ENCODE peak calls at places on chromosomes 3 and 15, in ten cellular contexts. N is epithelial cell of proximal tubule; G is CD8-positive, alpha-beta T cell; A is glutamatergic neuron; B is GM10248; C is epithelial cell of esophagus; R is suprapubic skin; Z is neural crest cell; E is OCI-LY7; F is astrocyte of the cerebellum. V is an unnamed sample.

GRCh38 chr3:171644681-171645080 is 165.6 kb downstream of the PLD1 start:
- DNase-seq in N (no peak), G (no peak), A (no peak), B (no peak), C (no peak), R (no peak), Z (no peak), E (no peak), F (no peak), V (no peak)

GRCh38 chr3:169818330-169818729 is 5.6 kb upstream of the LRRC34 start:
- DNase-seq in N (no peak), G (no peak), A (no peak), B (no peak), C (peak), R (no peak), Z (no peak), E (no peak), F (no peak), V (no peak)

GRCh38 chr3:179768080-179768479 is 115.2 kb downstream of the USP13 start:
- DNase-seq in N (peak), G (no peak), A (peak), B (no peak), C (peak), R (no peak), Z (peak), E (no peak), F (peak), V (no peak)

GRCh38 chr15:62753518-62754221 is 288.9 kb upstream of the TPM1 start:
- DNase-seq in N (no peak), G (no peak), A (no peak), B (no peak), C (peak), R (no peak), Z (no peak), E (no peak), F (no peak), V (no peak)

GRCh38 chr3:32794487-32795308 is 23.1 kb upstream of the TRIM71 start:
- DNase-seq in N (no peak), G (no peak), A (no peak), B (no peak), C (peak), R (no peak), Z (no peak), E (no peak), F (no peak), V (no peak)

GRCh38 chr3:94256888-94257813 is 194.3 kb downstream of the NSUN3 start:
- DNase-seq in N (no peak), G (no peak), A (no peak), B (no peak), C (no peak), R (no peak), Z (no peak), E (no peak), F (no peak), V (no peak)

GRCh38 chr15:45399381-45400212 is 21.3 kb upstream of the GATM start:
- DNase-seq in N (no peak), G (no peak), A (no peak), B (no peak), C (peak), R (no peak), Z (no peak), E (peak), F (peak), V (no peak)

GRCh38 chr3:107062787-107063186 is 314.5 kb upstream of the CCDC54 start:
- DNase-seq in N (no peak), G (no peak), A (no peak), B (no peak), C (no peak), R (no peak), Z (no peak), E (no peak), F (no peak), V (no peak)

GRCh38 chr3:150583028-150583427 is 20.1 kb upstream of the SELENOT start:
- DNase-seq in N (no peak), G (no peak), A (no peak), B (peak), C (no peak), R (no peak), Z (no peak), E (no peak), F (no peak), V (no peak)

GRCh38 chr15:74191798-74192197 is 10.8 kb downstream of the STRA6 start:
- DNase-seq in N (no peak), G (no peak), A (no peak), B (no peak), C (no peak), R (no peak), Z (no peak), E (no peak), F (no peak), V (no peak)

GRCh38 chr3:36124118-36124796 is 256.0 kb upstream of the STAC start:
- DNase-seq in N (peak), G (no peak), A (peak), B (no peak), C (peak), R (no peak), Z (peak), E (no peak), F (peak), V (no peak)
- TF ChIP-seq CTCF in N (peak), G (no peak), A (no peak), B (no peak), C (peak), R (no peak), Z (peak), E (peak), F (peak), V (peak)

GRCh38 chr15:79195802-79196201 is 86.7 kb upstream of the ANKRD34C start:
- DNase-seq in N (no peak), G (no peak), A (no peak), B (no peak), C (no peak), R (no peak), Z (no peak), E (no peak), F (no peak), V (no peak)
- TF ChIP-seq CTCF in N (no peak), G (no peak), A (peak), B (no peak), C (no peak), R (no peak), Z (no peak), E (peak), F (no peak), V (peak)

DNA sequence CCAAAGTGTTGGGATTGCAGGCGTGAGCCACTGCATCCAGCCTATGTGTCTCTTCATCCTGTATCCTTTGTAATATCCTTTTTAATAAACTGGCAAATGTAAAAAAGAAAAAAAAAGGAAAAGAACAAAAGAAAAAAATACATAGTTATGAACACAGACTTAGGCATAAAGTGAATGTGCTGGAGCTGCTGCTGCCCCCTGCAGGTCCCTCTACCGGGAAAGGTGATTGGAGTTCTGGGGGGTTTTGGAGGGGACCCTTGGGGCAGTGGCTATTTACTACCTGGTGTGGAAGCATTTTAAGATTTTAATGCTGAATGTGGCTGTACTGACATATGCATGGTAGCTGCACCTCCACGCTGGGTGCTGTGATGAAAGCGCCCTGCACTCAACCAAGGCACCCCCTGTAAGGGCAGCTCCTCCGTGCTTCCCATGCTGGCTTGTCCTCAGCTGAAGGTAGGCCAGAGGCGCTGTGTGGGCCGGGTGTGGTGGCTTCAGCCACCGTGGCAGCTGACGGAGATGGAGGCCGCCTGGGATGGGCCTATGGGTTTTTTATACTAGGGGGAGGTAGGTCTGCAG is 49.9 kb downstream of the RPLP1 start:
- DNase-seq in N (no peak), G (no peak), A (no peak), B (no peak), C (no peak), R (no peak), Z (no peak), E (no peak), F (no peak), V (no peak)
- TF ChIP-seq CTCF in N (peak), G (no peak), A (peak), B (no peak), C (no peak), R (no peak), Z (peak), E (peak), F (no peak), V (peak)

DNA sequence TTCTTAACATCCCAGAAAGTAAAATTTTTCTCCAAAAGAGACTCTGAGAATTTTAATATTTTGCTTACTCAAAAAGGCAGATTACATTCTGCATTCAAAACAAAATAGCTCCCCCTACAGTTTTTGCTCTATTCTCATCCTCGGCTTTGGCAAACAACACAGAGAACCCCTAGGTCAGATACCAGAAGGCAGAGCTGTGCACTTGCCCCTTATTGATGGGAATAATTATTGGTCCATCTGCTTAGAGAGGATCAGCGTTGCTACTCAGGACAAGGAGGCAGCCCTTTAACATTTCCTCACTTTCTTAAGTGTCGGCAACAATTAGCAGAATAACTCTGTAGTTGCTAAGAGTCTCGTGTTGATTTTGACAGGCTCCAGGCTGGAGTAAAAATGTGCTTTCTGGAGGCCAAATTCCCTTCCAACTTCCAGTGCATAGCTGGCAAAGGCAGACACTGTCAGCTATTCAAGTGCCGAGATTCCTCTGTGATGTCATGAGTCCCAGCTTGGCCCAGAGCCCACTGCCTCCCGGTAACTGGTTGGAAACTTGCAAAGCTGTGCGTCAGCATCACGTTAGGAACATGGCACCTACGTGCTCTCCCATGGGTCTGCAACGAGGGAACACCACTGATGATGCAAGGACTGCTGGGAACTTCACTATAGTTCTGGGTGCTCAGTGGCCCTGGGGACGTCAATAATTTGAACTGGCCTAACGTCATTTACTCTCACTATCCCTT is 482.7 kb upstream of the ADAMTS9 start:
- DNase-seq in N (peak), G (no peak), A (no peak), B (no peak), C (peak), R (peak), Z (no peak), E (no peak), F (peak), V (no peak)
- TF ChIP-seq CTCF in N (peak), G (no peak), A (peak), B (no peak), C (peak), R (no peak), Z (peak), E (peak), F (peak), V (peak)

DNA sequence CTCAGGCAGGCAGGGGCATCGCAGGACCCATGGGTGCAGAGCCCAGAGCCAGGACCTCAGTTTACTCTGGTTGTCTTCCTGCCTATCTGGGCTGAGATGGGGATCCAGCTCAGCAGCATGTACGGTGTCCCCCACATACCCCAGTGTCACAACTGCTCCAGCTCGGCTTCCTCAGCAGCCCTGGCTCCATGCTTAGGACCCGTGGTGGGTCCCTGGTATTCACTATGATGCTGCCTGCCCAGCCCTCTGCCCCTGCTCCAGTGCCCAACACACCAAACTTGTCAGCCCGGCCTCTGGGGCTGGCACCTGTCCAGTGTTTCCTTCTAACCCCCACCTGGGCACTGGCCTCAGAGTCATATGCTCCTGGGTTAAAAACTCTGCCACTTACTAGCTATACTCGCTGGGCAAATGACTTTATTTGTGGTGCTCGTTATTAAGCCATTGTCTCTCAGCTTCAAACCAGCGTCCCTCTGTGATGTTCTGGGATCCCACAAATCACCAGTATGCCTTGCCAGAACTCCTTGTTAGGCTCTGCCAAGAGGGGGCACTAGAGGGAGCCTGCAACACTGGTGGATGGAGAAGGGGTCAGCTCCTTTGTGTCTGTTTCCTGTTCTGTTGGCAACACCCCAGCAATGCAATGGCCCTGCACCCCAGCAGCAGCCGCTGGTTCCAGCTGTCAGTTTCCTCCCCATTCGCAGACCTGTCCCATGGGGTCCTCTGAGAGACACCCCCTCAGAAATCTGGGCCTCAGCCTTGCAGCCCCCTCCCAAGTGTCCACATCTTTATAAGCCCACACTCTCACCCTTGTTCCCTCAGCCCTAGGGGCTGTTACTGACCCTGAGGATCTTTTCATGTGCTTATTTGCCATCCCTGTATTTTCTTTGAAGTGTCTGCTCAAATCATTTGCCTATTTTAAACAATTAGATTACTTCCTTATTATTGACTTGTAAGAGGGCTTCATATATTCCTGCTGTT is 24.1 kb upstream of the MRPS22 start:
- DNase-seq in N (no peak), G (no peak), A (peak), B (no peak), C (no peak), R (peak), Z (peak), E (peak), F (no peak), V (no peak)
- TF ChIP-seq CTCF in N (peak), G (no peak), A (peak), B (no peak), C (peak), R (no peak), Z (peak), E (peak), F (peak), V (peak)

GRCh38 chr3:105365171-105365535 is 1.6 kb upstream of the ALCAM start:
- DNase-seq in N (no peak), G (no peak), A (no peak), B (no peak), C (peak), R (no peak), Z (no peak), E (no peak), F (no peak), V (no peak)

GRCh38 chr3:105366302-105367062 is at the start of gene ALCAM:
- DNase-seq in N (no peak), G (peak), A (peak), B (peak), C (peak), R (peak), Z (peak), E (peak), F (peak), V (peak)

GRCh38 chr3:105364113-105364512 is 2.6 kb upstream of the ALCAM start:
- DNase-seq in N (no peak), G (no peak), A (no peak), B (no peak), C (peak), R (no peak), Z (no peak), E (no peak), F (no peak), V (no peak)

GRCh38 chr3:105367063-105367405 is 325 bp downstream of the ALCAM start:
- DNase-seq in N (no peak), G (peak), A (peak), B (peak), C (peak), R (peak), Z (peak), E (peak), F (no peak), V (peak)

GRCh38 chr3:105365536-105366301 is 990 bp upstream of the ALCAM start:
- DNase-seq in N (no peak), G (no peak), A (peak), B (no peak), C (peak), R (peak), Z (no peak), E (peak), F (no peak), V (no peak)
- TF ChIP-seq CTCF in N (peak), G (no peak), A (no peak), B (no peak), C (no peak), R (no peak), Z (no peak), E (no peak), F (peak), V (peak)

DNA sequence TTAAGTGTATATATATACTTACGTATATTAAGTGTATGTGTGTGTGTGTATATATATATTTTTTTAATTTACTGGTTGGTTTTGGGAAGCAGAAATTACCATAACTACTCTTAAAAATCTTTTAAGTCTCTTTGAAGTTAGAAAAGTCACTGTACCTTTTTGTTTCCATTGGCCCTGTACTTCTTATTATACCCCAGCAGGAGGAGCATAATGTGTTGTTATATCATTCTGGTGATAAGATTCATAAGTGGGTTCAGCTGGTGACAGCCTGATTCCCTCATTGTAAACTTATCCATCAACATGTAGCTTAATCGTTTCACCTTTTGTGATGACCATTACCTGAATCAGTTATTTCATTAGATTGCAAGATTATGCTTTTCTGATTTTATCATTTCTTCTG is 30.8 kb downstream of the MLH1 start:
- DNase-seq in N (no peak), G (no peak), A (no peak), B (no peak), C (no peak), R (no peak), Z (no peak), E (peak), F (no peak), V (no peak)
- TF ChIP-seq CTCF in N (peak), G (peak), A (no peak), B (peak), C (no peak), R (no peak), Z (peak), E (peak), F (peak), V (peak)

DNA sequence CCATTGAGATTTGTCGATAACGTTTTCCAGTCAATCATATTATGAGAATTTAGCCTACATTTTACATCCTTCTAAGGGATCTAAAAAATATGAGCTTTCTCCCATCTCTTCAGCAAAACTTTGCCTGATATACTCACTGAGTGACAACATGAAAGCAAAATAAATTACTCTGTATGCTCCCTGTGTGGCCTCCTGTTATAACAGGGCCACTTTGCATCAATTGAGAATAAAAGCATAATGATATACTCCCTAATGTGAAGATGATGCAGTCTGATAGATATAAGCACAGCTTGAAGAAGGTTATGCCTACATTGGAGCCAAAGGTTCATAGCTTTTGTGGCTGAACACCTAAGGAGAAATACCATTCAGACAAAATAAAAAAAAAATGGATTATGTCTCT is 561.3 kb upstream of the ZNF717 start:
- DNase-seq in N (no peak), G (no peak), A (no peak), B (no peak), C (no peak), R (no peak), Z (no peak), E (no peak), F (no peak), V (no peak)
- TF ChIP-seq CTCF in N (no peak), G (no peak), A (no peak), B (no peak), C (no peak), R (no peak), Z (no peak), E (no peak), F (no peak), V (no peak)

GRCh38 chr3:116413319-116413718 is 32.0 kb downstream of the LSAMP start:
- DNase-seq in N (no peak), G (no peak), A (no peak), B (no peak), C (no peak), R (no peak), Z (no peak), E (no peak), F (no peak), V (no peak)
- TF ChIP-seq CTCF in N (no peak), G (no peak), A (peak), B (no peak), C (no peak), R (no peak), Z (peak), E (no peak), F (no peak), V (no peak)

V was measured in chondrocyte.